ENCODE peak calls at places on chromosomes 6 and 20, in seven cellular contexts. X, U, O, P, F, Q and Z are unnamed samples.

GRCh38 chr6:7566031-7566556 is 23.9 kb upstream of the SNRNP48 start:
- DNase-seq in U (no peak), P (no peak), F (no peak), X (no peak), O (no peak), Q (no peak), Z (no peak)

GRCh38 chr6:88050140-88050818 is 2.6 kb downstream of the SPACA1 start:
- DNase-seq in U (no peak), Q (no peak), F (no peak), X (no peak), P (no peak), O (no peak), Z (no peak)

GRCh38 chr20:1761116-1761515 is 103.5 kb upstream of the SIRPG start:
- DNase-seq in X (no peak), U (no peak), P (no peak), Q (no peak), F (peak; percentile 43), O (no peak), Z (peak; percentile 53)

GRCh38 chr6:18528084-18528743 is 141.1 kb downstream of the RNF144B start:
- DNase-seq in P (no peak), Q (no peak), O (no peak), U (no peak), X (peak; percentile 12), F (peak; percentile 32), Z (peak; percentile 57)

GRCh38 chr6:139996253-139996834 is 621.9 kb upstream of the CITED2 start:
- DNase-seq in U (no peak), P (peak; percentile 32), Q (no peak), F (peak; percentile 81), X (peak; percentile 35), O (no peak), Z (peak; percentile 82)

GRCh38 chr6:26187981-26188635 is 100.9 kb downstream of the HFE start:
- DNase-seq in Q (no peak), O (peak; percentile 65), U (no peak), F (peak; percentile 29), P (no peak), X (peak; percentile 89), Z (peak; percentile 65)

GRCh38 chr20:50323777-50324604 is 133.4 kb downstream of the CEBPB start:
- DNase-seq in F (no peak), P (no peak), X (no peak), Q (no peak), O (no peak), U (no peak), Z (no peak)

GRCh38 chr6:22471746-22472145 is 97.6 kb upstream of the HDGFL1 start:
- DNase-seq in O (no peak), U (no peak), P (no peak), X (no peak), Q (no peak), F (no peak), Z (no peak)

GRCh38 chr6:34223381-34223963 is 13.2 kb upstream of the HMGA1 start:
- DNase-seq in O (no peak), P (no peak), Q (no peak), U (no peak), X (no peak), F (no peak), Z (no peak)

GRCh38 chr6:21078497-21078896 is 515.1 kb upstream of the SOX4 start:
- DNase-seq in Q (no peak), F (no peak), X (no peak), O (no peak), U (no peak), P (no peak), Z (no peak)

GRCh38 chr6:96234476-96234875 is 218.7 kb downstream of the FUT9 start:
- DNase-seq in X (no peak), U (no peak), O (no peak), P (no peak), Q (no peak), F (no peak), Z (no peak)

GRCh38 chr6:113858605-113859348 is 1.6 kb downstream of the MARCKS start:
- DNase-seq in P (peak; percentile 91), F (peak; percentile 85), Q (peak; percentile 95), X (peak; percentile 95), U (peak; percentile 38), O (peak; percentile 95), Z (peak; percentile 87)

GRCh38 chr6:96626749-96627353 is 63.9 kb downstream of the FHL5 start:
- DNase-seq in U (no peak), Q (no peak), O (no peak), F (peak; percentile 18), X (peak; percentile 34), P (peak; percentile 35), Z (peak; percentile 57)

GRCh38 chr20:26209171-26209941 is 512.7 kb upstream of the ZNF337 start:
- DNase-seq in X (no peak), U (no peak), Q (no peak), O (peak; percentile 57), F (no peak), P (no peak), Z (no peak)

GRCh38 chr6:19803331-19804330 is 33.5 kb upstream of the ID4 start:
- DNase-seq in P (no peak), X (no peak), U (no peak), F (peak; percentile 36), Q (no peak), O (no peak), Z (peak; percentile 10)

GRCh38 chr6:111888928-111889696 is 15.9 kb upstream of the FYN start:
- DNase-seq in P (peak; percentile 59), O (no peak), U (no peak), F (no peak), X (no peak), Q (no peak), Z (no peak)

GRCh38 chr6:52514514-52514913 is 62.3 kb downstream of the TRAM2 start:
- DNase-seq in F (peak; percentile 58), P (no peak), X (no peak), U (no peak), O (no peak), Q (no peak), Z (no peak)

GRCh38 chr6:11143394-11144371 is 32.2 kb upstream of the ERVFRD-1 start:
- DNase-seq in P (no peak), Q (no peak), X (peak; percentile 80), F (peak; percentile 79), U (no peak), O (no peak), Z (peak; percentile 84)

GRCh38 chr6:120826253-120826652 is 508.0 kb downstream of the TBC1D32 start:
- DNase-seq in X (peak; percentile 33), Q (peak; percentile 41), U (no peak), F (no peak), P (peak; percentile 49), O (no peak), Z (peak; percentile 47)